ENCODE peak calls at places on chromosomes 12 and 14, in six cellular contexts. F, T, C, Z, J and M are unnamed samples.

GRCh38 chr14:100783630-100784321 is 42.1 kb upstream of the MEG3 start:
- DNase-seq in T (no peak), J (no peak), Z (peak; percentile 5), C (peak; percentile 44), F (no peak), M (no peak)

GRCh38 chr12:22978962-22979361 is 354.0 kb downstream of the ETNK1 start:
- DNase-seq in T (no peak), Z (no peak), F (no peak), J (no peak), C (no peak), M (no peak)

GRCh38 chr14:37443461-37443860 is 151.6 kb downstream of the FOXA1 start:
- DNase-seq in C (no peak), Z (no peak), T (no peak), F (no peak), J (no peak), M (no peak)

GRCh38 chr12:2640709-2641108 is 154.1 kb upstream of the FKBP4 start:
- DNase-seq in Z (peak; percentile 72), F (peak; percentile 84), C (no peak), T (no peak), J (peak; percentile 83), M (peak; percentile 76)

GRCh38 chr14:59208224-59208814 is 19.9 kb downstream of the DAAM1 start:
- DNase-seq in T (no peak), Z (no peak), F (no peak), J (no peak), C (no peak), M (no peak)

GRCh38 chr14:32564591-32564990 is 235.5 kb downstream of the AKAP6 start:
- DNase-seq in Z (no peak), J (no peak), F (no peak), C (no peak), T (no peak), M (no peak)

GRCh38 chr12:111467092-111467861 is 61.6 kb downstream of the SH2B3 start:
- DNase-seq in C (no peak), J (no peak), T (no peak), Z (no peak), F (no peak), M (no peak)

GRCh38 chr14:33602396-33602795 is 348.5 kb downstream of the EGLN3 start:
- DNase-seq in F (no peak), J (no peak), Z (no peak), C (no peak), T (no peak), M (no peak)

GRCh38 chr12:108440736-108441135 is 74.3 kb upstream of the FICD start:
- DNase-seq in J (no peak), Z (no peak), C (no peak), T (no peak), F (peak; percentile 67), M (no peak)

GRCh38 chr12:87828384-87828973 is 200.7 kb downstream of the C12orf50 start:
- DNase-seq in T (no peak), C (no peak), Z (no peak), F (no peak), J (no peak), M (no peak)

GRCh38 chr14:23469127-23469905 is at the start of gene NGDN:
- DNase-seq in T (peak; percentile 96), J (peak; percentile 96), C (peak; percentile 96), F (peak; percentile 99), Z (peak; percentile 95), M (peak; percentile 93)

GRCh38 chr12:123523518-123523917 is 10.0 kb downstream of the RILPL1 start:
- DNase-seq in Z (no peak), J (no peak), C (no peak), T (no peak), F (no peak), M (no peak)

GRCh38 chr12:8549381-8549780 is 8.7 kb upstream of the CLEC4E start:
- DNase-seq in J (no peak), F (no peak), T (no peak), Z (no peak), C (no peak), M (no peak)

GRCh38 chr12:102735104-102735503 is 181.9 kb downstream of the PAH start:
- DNase-seq in C (no peak), F (no peak), Z (no peak), T (peak; percentile 60), J (no peak), M (no peak)

GRCh38 chr12:19223695-19224094 is 94.2 kb downstream of the PLEKHA5 start:
- DNase-seq in F (no peak), J (no peak), Z (no peak), C (no peak), T (no peak), M (no peak)

GRCh38 chr14:85811340-85811739 is 281.4 kb downstream of the FLRT2 start:
- DNase-seq in J (no peak), T (no peak), F (peak; percentile 55), Z (no peak), C (no peak), M (no peak)

GRCh38 chr12:75481013-75481705 is 604 bp downstream of the GLIPR1 start:
- DNase-seq in C (no peak), Z (no peak), F (no peak), T (peak; percentile 40), J (no peak), M (no peak)
- H3K27ac ChIP-seq in C (peak overlapping the region; percentile 64), Z (no peak overlapping the region), F (no peak overlapping the region), T (peak overlapping the region; percentile 73), J (peak overlapping the region; percentile 88), M (no peak overlapping the region)

GRCh38 chr12:79086546-79086945 is 222.0 kb downstream of the SYT1 start:
- DNase-seq in T (peak; percentile 63), C (no peak), Z (no peak), F (no peak), J (no peak), M (no peak)
- H3K4me3 ChIP-seq in T (peak overlapping the region; percentile 39), C (no peak overlapping the region), Z (no peak overlapping the region), F (no peak overlapping the region), J (no peak overlapping the region), M (no peak overlapping the region)

GRCh38 chr12:7303230-7303629 is 642 bp upstream of the ACSM4 start:
- DNase-seq in C (no peak), F (no peak), J (no peak), Z (no peak), T (no peak), M (no peak)

GRCh38 chr12:7302536-7303113 is 1.2 kb upstream of the ACSM4 start:
- DNase-seq in Z (no peak), T (no peak), C (no peak), J (no peak), F (no peak), M (no peak)

GRCh38 chr12:7304456-7304855 is 584 bp downstream of the ACSM4 start:
- DNase-seq in Z (no peak), J (no peak), F (peak; percentile 66), C (no peak), T (no peak), M (no peak)

GRCh38 chr12:7303772-7304171 is at the start of gene ACSM4:
- DNase-seq in J (no peak), Z (no peak), C (no peak), F (no peak), T (no peak), M (no peak)
- H3K4me1 ChIP-seq in J (no peaks in the 10 kb centered on the region), Z (no peaks in the 10 kb centered on the region), C (no peaks in the 10 kb centered on the region), F (peaks cover 22% of the 10 kb centered on the region), T (no peaks in the 10 kb centered on the region), M (no peaks in the 10 kb centered on the region)

GRCh38 chr12:46964496-46965098 is 114.8 kb upstream of the PCED1B start:
- DNase-seq in J (no peak), C (no peak), F (peak; percentile 82), T (no peak), Z (peak; percentile 33), M (no peak)
- H3K27ac ChIP-seq in J (peak overlapping the region; percentile 57), C (peak overlapping the region; percentile 83), F (peak overlapping the region; percentile 20), T (no peak overlapping the region), Z (peak overlapping the region; percentile 7), M (peak overlapping the region; percentile 91)

GRCh38 chr12:47772094-47772660 is 861 bp upstream of the SLC48A1 start:
- DNase-seq in F (no peak), C (peak; percentile 34), Z (no peak), T (no peak), J (no peak), M (no peak)
- H3K4me3 ChIP-seq in F (no peak overlapping the region), C (peak overlapping the region; percentile 98), Z (no peak overlapping the region), T (no peak overlapping the region), J (no peak overlapping the region), M (no peak overlapping the region)

DNA sequence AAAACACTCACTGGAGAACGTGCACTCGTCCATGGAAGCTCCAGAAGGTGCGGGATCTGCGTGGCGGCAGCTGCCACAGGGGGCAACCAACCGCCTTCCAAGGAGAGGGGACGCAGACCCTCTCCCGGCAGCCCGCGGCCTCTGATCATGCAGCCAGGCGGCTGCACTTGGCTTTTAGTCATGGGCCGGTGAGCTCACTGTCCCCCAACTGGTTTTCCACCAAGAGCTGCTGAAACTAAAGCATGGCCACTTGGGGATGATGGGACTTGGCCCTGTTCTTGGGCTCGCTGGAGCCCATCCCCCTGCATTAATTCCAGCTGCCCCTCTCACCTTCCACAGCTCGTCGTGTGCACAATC is 39.1 kb downstream of the CCDC85C start:
- DNase-seq in F (no peak), J (no peak), Z (no peak), C (no peak), T (no peak), M (no peak)
- H3K4me1 ChIP-seq in F (peaks cover 13% of the 10 kb centered on the region), J (peaks cover 60% of the 10 kb centered on the region), Z (peaks cover 64% of the 10 kb centered on the region), C (peaks cover 25% of the 10 kb centered on the region), T (no peaks in the 10 kb centered on the region), M (peaks cover 21% of the 10 kb centered on the region)

GRCh38 chr12:13197526-13198141 is 1.1 kb downstream of the EMP1 start:
- DNase-seq in T (no peak), C (peak; percentile 72), Z (peak; percentile 86), J (peak; percentile 77), F (no peak), M (peak; percentile 78)
- H3K27ac ChIP-seq in T (no peak overlapping the region), C (peak overlapping the region; percentile 75), Z (peak overlapping the region; percentile 95), J (peak overlapping the region; percentile 83), F (no peak overlapping the region), M (peak overlapping the region; percentile 89)

GRCh38 chr12:68450947-68451260 is 118.7 kb upstream of the MDM1 start:
- DNase-seq in Z (no peak), T (no peak), J (no peak), C (no peak), F (no peak), M (no peak)
- H3K4me3 ChIP-seq in Z (no peak overlapping the region), T (peak overlapping the region; percentile 60), J (no peak overlapping the region), C (no peak overlapping the region), F (no peak overlapping the region), M (no peak overlapping the region)